ENCODE peak calls at places on chromosomes 3 and 15, in four cellular contexts. Z is psoas muscle, S is cardiac muscle cell, P is neural progenitor cell. T is an unnamed sample.
A peak's percentile ranks its signal among the peaks of the same experiment; 100 is the strongest.

GRCh38 chr15:95363636-95364035 is 966.9 kb upstream of the NR2F2 start:
- DNase-seq in P (no peak), S (peak; percentile 37), Z (no peak), T (no peak)

GRCh38 chr3:28114893-28115292 is 126.5 kb upstream of the CMC1 start:
- DNase-seq in Z (no peak), S (no peak), P (no peak), T (no peak)

GRCh38 chr3:5071061-5071460 is 51.0 kb upstream of the ARL8B start:
- DNase-seq in S (peak; percentile 87), P (no peak), Z (no peak), T (no peak)

GRCh38 chr3:153284282-153284938 is 122.4 kb downstream of the RAP2B start:
- DNase-seq in S (peak; percentile 92), P (no peak), Z (no peak), T (peak; percentile 52)

GRCh38 chr3:11305509-11305908 is 33.3 kb downstream of the ATG7 start:
- DNase-seq in Z (no peak), S (no peak), P (no peak), T (no peak)

GRCh38 chr15:37019479-37020433 is 80.6 kb downstream of the MEIS2 start:
- DNase-seq in Z (no peak), S (peak; percentile 63), P (no peak), T (no peak)

GRCh38 chr15:72231847-72232461 is 964 bp upstream of the PKM start:
- DNase-seq in Z (peak; percentile 56), S (peak; percentile 80), P (peak; percentile 41), T (no peak)

GRCh38 chr3:55650011-55650410 is 162.9 kb upstream of the WNT5A start:
- DNase-seq in Z (no peak), P (no peak), S (no peak), T (no peak)

GRCh38 chr3:133271491-133271890 is 128.4 kb upstream of the BFSP2 start:
- DNase-seq in S (peak; percentile 21), Z (no peak), P (peak; percentile 18), T (no peak)

GRCh38 chr3:32399030-32399620 is 7.5 kb downstream of the CMTM7 start:
- DNase-seq in Z (no peak), S (peak; percentile 75), P (peak; percentile 74), T (no peak)

GRCh38 chr3:194990454-194991337 is 280.3 kb downstream of the XXYLT1 start:
- DNase-seq in P (no peak), S (no peak), Z (no peak), T (no peak)
- H3K4me1 ChIP-seq in P (no peaks in the 10 kb centered on the region), S (peaks cover 4% of the 10 kb centered on the region), Z (no peaks in the 10 kb centered on the region), T (no peaks in the 10 kb centered on the region)

DNA sequence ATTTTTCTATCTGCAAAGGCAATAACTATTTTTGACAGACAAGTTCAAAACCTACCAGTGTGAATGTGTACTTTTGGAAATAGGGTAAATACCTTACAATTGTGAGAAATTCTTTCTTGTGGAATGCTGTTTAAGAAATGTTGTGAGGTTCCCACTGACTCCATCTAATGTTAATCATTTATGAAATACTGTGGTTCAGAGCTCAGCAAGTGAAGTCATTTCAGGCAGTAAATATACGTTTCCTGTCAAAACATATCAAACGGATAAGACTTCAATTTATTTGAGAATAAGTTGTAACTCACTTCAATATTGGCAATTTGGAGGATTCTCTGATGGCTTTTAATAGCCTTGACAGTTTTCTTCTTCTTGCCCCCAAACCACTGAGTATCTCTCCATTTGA is 16.4 kb downstream of the TAFA4 start:
- DNase-seq in P (no peak), Z (no peak), S (no peak), T (no peak)
- TF ChIP-seq CTCF in P (no peak), Z (no peak), S (no peak), T (no peak)

GRCh38 chr3:107263269-107264021 is 113.8 kb upstream of the CCDC54 start:
- DNase-seq in S (peak; percentile 71), Z (no peak), P (no peak), T (no peak)
- H3K4me3 ChIP-seq in S (no peak overlapping the region), Z (peak overlapping the region; percentile 33), P (no peak overlapping the region), T (peak overlapping the region; percentile 13)

GRCh38 chr3:37859908-37860199 is 1.8 kb upstream of the CTDSPL start:
- DNase-seq in S (no peak), Z (no peak), P (no peak), T (no peak)
- H3K4me1 ChIP-seq in S (no peaks in the 10 kb centered on the region), Z (peaks cover 10% of the 10 kb centered on the region), P (peaks cover 13% of the 10 kb centered on the region), T (peaks cover 49% of the 10 kb centered on the region)

DNA sequence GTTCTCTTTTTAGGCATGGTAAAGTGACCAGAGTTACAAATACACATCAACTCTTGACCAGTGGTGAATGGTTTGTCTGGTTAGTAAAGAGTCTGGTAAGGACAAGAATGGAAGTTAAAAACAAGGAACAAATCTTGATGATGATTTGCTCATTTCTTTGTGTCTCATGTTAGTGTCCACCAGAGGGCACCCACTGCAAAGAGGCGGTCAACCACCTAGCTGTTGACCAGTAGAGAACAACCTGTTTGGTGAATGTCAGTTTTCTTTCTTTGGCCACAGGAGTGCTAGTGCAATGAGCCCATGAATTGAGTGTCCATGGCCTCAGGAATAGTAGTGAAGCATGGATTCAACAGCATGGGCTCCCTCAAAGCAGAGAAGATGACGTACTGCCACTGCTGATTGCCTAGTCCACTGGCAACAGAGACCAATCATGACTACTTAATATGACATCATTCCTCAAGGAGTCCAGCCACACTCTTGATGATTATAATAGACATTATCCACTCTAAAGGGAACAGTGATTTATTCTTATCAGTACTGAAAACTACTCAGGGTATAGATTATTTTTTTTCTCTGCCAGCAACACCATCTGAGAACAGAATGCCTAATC is 10.7 kb upstream of the CNTN6 start:
- DNase-seq in S (peak; percentile 48), Z (no peak), P (peak; percentile 77), T (peak; percentile 20)
- TF ChIP-seq CTCF in S (peak; percentile 52), Z (peak; percentile 28), P (peak; percentile 82), T (peak; percentile 46)

GRCh38 chr15:92812271-92812670 is 87.9 kb upstream of the CHD2 start:
- DNase-seq in S (no peak), P (no peak), Z (no peak), T (no peak)
- H3K4me3 ChIP-seq in S (no peak overlapping the region), P (no peak overlapping the region), Z (peak overlapping the region; percentile 67), T (peak overlapping the region; percentile 61)

GRCh38 chr15:75050283-75050682 is 26.9 kb downstream of the PPCDC start:
- DNase-seq in S (no peak), P (no peak), Z (no peak), T (no peak)

GRCh38 chr15:75051161-75051560 is 27.8 kb downstream of the PPCDC start:
- DNase-seq in P (no peak), Z (peak; percentile 53), S (no peak), T (peak; percentile 80)

GRCh38 chr15:75053748-75054125 is 30.3 kb downstream of the PPCDC start:
- DNase-seq in S (no peak), P (no peak), Z (no peak), T (no peak)

GRCh38 chr15:75052972-75053747 is 29.8 kb downstream of the PPCDC start:
- DNase-seq in Z (no peak), P (no peak), S (no peak), T (no peak)

DNA sequence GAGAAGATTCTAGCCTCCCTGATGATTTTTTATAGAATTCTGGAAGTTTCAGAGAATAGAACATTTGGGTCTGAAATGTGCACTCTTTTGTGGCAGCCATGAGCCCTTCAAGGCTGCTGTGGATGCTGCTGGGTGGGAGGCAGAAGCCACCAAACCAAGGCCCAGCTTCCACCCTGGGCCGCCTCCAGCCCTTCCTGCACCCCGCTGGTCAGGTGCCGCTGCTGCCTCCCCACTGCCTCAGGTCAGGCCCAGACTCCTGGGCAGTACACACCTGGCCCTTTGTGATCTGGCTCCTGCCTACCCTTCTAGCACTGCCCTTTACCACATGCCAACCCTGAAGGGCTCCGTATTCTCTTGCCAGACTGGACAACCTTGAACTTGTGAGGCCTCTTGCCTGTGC is 28.3 kb downstream of the PPCDC start:
- DNase-seq in P (no peak), Z (no peak), S (no peak), T (no peak)
- H3K4me1 ChIP-seq in P (peaks cover 9% of the 10 kb centered on the region), Z (peaks cover 32% of the 10 kb centered on the region), S (peaks cover 9% of the 10 kb centered on the region), T (peaks cover 73% of the 10 kb centered on the region)

GRCh38 chr15:67839929-67840746 is at the start of gene RNU6-1:
- DNase-seq in S (peak; percentile 95), Z (peak; percentile 97), P (peak; percentile 92), T (peak; percentile 96)

GRCh38 chr15:67839358-67839928 is 402 bp downstream of the RNU6-1 start:
- DNase-seq in Z (no peak), P (no peak), S (peak; percentile 58), T (no peak)

GRCh38 chr15:67843092-67843501 is 3.3 kb upstream of the RNU6-1 start:
- DNase-seq in S (no peak), Z (no peak), P (peak; percentile 44), T (no peak)

GRCh38 chr15:67838789-67839332 is 984 bp downstream of the RNU6-1 start:
- DNase-seq in S (peak; percentile 69), P (peak; percentile 87), Z (peak; percentile 85), T (peak; percentile 77)

DNA sequence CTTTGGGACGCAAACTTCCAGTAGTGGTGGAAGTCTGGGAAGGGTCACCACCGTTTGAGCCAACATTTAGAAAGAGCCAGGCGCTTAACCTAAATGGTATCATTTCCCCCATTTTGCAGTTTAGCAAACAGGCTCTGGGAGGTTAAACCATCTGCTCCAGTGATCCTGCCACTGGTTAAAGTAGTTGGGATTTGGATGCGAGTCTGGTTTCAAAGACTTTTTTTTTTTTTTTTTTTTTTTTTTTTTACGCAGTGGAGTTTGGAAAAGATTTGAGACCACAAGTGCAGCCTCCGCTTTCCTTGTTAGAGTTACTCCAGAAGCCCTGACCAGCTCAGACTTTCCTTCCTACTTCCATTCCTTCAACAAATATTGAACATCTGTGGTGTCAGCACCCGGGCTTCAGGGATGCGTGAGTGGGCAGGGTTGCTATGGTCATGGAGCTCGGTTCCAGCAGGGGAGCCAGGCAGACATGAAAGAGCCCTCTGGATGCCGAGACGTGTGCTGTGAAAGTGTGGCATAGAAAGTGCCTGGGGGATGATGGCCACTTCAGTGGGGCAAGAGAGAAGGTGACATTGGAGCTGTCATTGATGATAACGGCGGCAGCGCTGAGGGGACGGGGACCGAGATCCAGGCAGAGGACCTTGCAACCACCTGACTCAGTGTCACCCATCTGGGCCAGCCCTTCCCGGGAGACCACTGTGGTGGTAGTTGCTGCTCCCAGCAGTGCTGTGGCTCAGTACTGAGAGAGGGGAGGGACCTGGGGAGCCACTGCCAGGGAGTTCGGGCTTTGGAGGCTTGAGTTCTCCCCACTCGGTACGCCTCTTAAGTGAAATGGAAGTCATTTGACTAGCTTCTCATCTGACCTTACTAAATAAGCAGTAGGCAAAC is 1.1 kb upstream of the RNU6-1 start:
- DNase-seq in Z (no peak), S (peak; percentile 53), P (peak; percentile 32), T (no peak)
- TF ChIP-seq CTCF in Z (no peak), S (no peak), P (no peak), T (no peak)

T was measured in heart left ventricle.